ENCODE peak calls at places on chromosomes 7 and 10, in six cellular contexts. One of them, this sample, is unnamed. For H3K36me3, the result is how much of the 10 kb centered on the place peaks cover.

GRCh38 chr7:149501651-149502050 is 4.0 kb upstream of the ZNF746 start:
- DNase-seq in effector memory CD4-positive, alpha-beta T cell: no peak
- DNase-seq in sigmoid colon: no peak
- DNase-seq in transverse colon: no peak
- DNase-seq in body of pancreas: no peak
- DNase-seq in cardiac muscle cell: no peak
- DNase-seq in this sample: no peak

GRCh38 chr7:74525140-74525539 is 71.4 kb downstream of the GTF2IRD1 start:
- DNase-seq in body of pancreas: no peak
- DNase-seq in transverse colon: no peak
- DNase-seq in effector memory CD4-positive, alpha-beta T cell: no peak
- DNase-seq in sigmoid colon: no peak
- DNase-seq in cardiac muscle cell: no peak
- DNase-seq in this sample: no peak

GRCh38 chr10:49571419-49571818 is 32.5 kb upstream of the ERCC6 start:
- DNase-seq in effector memory CD4-positive, alpha-beta T cell: no peak
- DNase-seq in cardiac muscle cell: no peak
- DNase-seq in transverse colon: no peak
- DNase-seq in body of pancreas: no peak
- DNase-seq in sigmoid colon: no peak
- DNase-seq in this sample: no peak

GRCh38 chr7:92988941-92989540 is 128.7 kb downstream of the SAMD9 start:
- DNase-seq in cardiac muscle cell: no peak
- DNase-seq in transverse colon: no peak
- DNase-seq in sigmoid colon: no peak
- DNase-seq in body of pancreas: no peak
- DNase-seq in effector memory CD4-positive, alpha-beta T cell: no peak
- DNase-seq in this sample: no peak

GRCh38 chr10:119872610-119872859 is at the start of gene MCMBP:
- DNase-seq in sigmoid colon: no peak
- DNase-seq in cardiac muscle cell: no peak
- DNase-seq in body of pancreas: no peak
- DNase-seq in effector memory CD4-positive, alpha-beta T cell: no peak
- DNase-seq in transverse colon: no peak
- DNase-seq in this sample: no peak

GRCh38 chr10:112951349-112952281 is 1.6 kb downstream of the TCF7L2 start:
- DNase-seq in sigmoid colon: peak
- DNase-seq in cardiac muscle cell: peak
- DNase-seq in transverse colon: peak
- DNase-seq in effector memory CD4-positive, alpha-beta T cell: peak
- DNase-seq in body of pancreas: peak
- DNase-seq in this sample: no peak

GRCh38 chr7:47026733-47027450 is 555.0 kb downstream of the TNS3 start:
- DNase-seq in effector memory CD4-positive, alpha-beta T cell: no peak
- DNase-seq in cardiac muscle cell: no peak
- DNase-seq in sigmoid colon: no peak
- DNase-seq in transverse colon: no peak
- DNase-seq in body of pancreas: no peak
- DNase-seq in this sample: no peak

GRCh38 chr7:50812847-50813475 is 30.3 kb upstream of the GRB10 start:
- DNase-seq in transverse colon: peak
- DNase-seq in cardiac muscle cell: peak
- DNase-seq in sigmoid colon: peak
- DNase-seq in effector memory CD4-positive, alpha-beta T cell: no peak
- DNase-seq in body of pancreas: peak
- DNase-seq in this sample: peak

GRCh38 chr7:75738975-75739795 is 444 bp upstream of the HIP1 start:
- DNase-seq in cardiac muscle cell: peak
- DNase-seq in effector memory CD4-positive, alpha-beta T cell: peak
- DNase-seq in transverse colon: peak
- DNase-seq in sigmoid colon: peak
- DNase-seq in body of pancreas: peak
- DNase-seq in this sample: peak

GRCh38 chr7:150876817-150877526 is 24.7 kb downstream of the AOC1 start:
- DNase-seq in body of pancreas: peak
- DNase-seq in sigmoid colon: peak
- DNase-seq in cardiac muscle cell: peak
- DNase-seq in transverse colon: peak
- DNase-seq in effector memory CD4-positive, alpha-beta T cell: peak
- DNase-seq in this sample: no peak

GRCh38 chr10:128286413-128287097 is 160.3 kb upstream of the MKI67 start:
- DNase-seq in transverse colon: no peak
- DNase-seq in body of pancreas: no peak
- DNase-seq in sigmoid colon: no peak
- DNase-seq in effector memory CD4-positive, alpha-beta T cell: no peak
- DNase-seq in cardiac muscle cell: peak
- DNase-seq in this sample: no peak

GRCh38 chr10:93600861-93601773 is at the start of gene RBP4:
- DNase-seq in cardiac muscle cell: peak
- DNase-seq in sigmoid colon: no peak
- DNase-seq in effector memory CD4-positive, alpha-beta T cell: no peak
- DNase-seq in transverse colon: no peak
- DNase-seq in body of pancreas: no peak
- DNase-seq in this sample: no peak

GRCh38 chr7:99623702-99624447 is 7.1 kb downstream of the ZSCAN25 start:
- DNase-seq in cardiac muscle cell: no peak
- DNase-seq in body of pancreas: no peak
- DNase-seq in effector memory CD4-positive, alpha-beta T cell: no peak
- DNase-seq in transverse colon: no peak
- DNase-seq in sigmoid colon: no peak
- DNase-seq in this sample: no peak
- H3K36me3 ChIP-seq in cardiac muscle cell: half or more
- H3K36me3 ChIP-seq in body of pancreas: half or more
- H3K36me3 ChIP-seq in effector memory CD4-positive, alpha-beta T cell: half or more
- H3K36me3 ChIP-seq in transverse colon: half or more
- H3K36me3 ChIP-seq in sigmoid colon: half or more
- H3K36me3 ChIP-seq in this sample: half or more

GRCh38 chr7:132650498-132650897 is 74.2 kb upstream of the PLXNA4 start:
- DNase-seq in sigmoid colon: no peak
- DNase-seq in effector memory CD4-positive, alpha-beta T cell: no peak
- DNase-seq in transverse colon: no peak
- DNase-seq in cardiac muscle cell: no peak
- DNase-seq in body of pancreas: no peak
- DNase-seq in this sample: no peak
- H3K4me3 ChIP-seq in sigmoid colon: no peak
- H3K4me3 ChIP-seq in effector memory CD4-positive, alpha-beta T cell: no peak
- H3K4me3 ChIP-seq in transverse colon: no peak
- H3K4me3 ChIP-seq in cardiac muscle cell: no peak
- H3K4me3 ChIP-seq in body of pancreas: no peak
- H3K4me3 ChIP-seq in this sample: no peak

DNA sequence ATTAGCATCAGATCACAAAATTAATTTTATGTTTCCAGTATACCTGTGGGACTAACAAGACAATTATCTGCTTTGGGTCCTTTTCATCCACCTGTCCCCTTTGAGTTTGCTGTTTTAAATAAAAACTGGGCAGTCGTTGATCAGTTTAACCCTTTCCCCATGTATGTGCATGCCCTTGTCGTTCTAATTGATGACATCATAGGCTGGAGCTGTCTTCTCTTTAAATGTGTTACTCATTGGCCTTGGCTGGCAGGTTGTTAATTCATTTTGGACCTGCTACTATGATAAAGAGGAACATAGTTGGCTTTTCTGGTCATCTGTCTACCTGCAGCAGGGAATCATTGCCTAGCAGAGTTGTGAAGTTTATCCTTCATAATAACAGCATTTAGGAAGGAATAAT is 53.8 kb downstream of the TASOR2 start:
- DNase-seq in body of pancreas: no peak
- DNase-seq in transverse colon: no peak
- DNase-seq in sigmoid colon: no peak
- DNase-seq in effector memory CD4-positive, alpha-beta T cell: no peak
- DNase-seq in cardiac muscle cell: no peak
- DNase-seq in this sample: no peak
- H3K36me3 ChIP-seq in body of pancreas: under half
- H3K36me3 ChIP-seq in transverse colon: under half
- H3K36me3 ChIP-seq in sigmoid colon: under half
- H3K36me3 ChIP-seq in effector memory CD4-positive, alpha-beta T cell: under half
- H3K36me3 ChIP-seq in cardiac muscle cell: under half
- H3K36me3 ChIP-seq in this sample: under half

GRCh38 chr7:64544010-64544409 is 18.9 kb downstream of the ZNF680 start:
- DNase-seq in sigmoid colon: no peak
- DNase-seq in transverse colon: no peak
- DNase-seq in body of pancreas: no peak
- DNase-seq in cardiac muscle cell: no peak
- DNase-seq in effector memory CD4-positive, alpha-beta T cell: no peak
- DNase-seq in this sample: no peak

GRCh38 chr7:64541438-64542359 is 21.2 kb downstream of the ZNF680 start:
- DNase-seq in cardiac muscle cell: peak
- DNase-seq in effector memory CD4-positive, alpha-beta T cell: no peak
- DNase-seq in transverse colon: no peak
- DNase-seq in sigmoid colon: no peak
- DNase-seq in body of pancreas: no peak
- DNase-seq in this sample: no peak
- H3K4me3 ChIP-seq in cardiac muscle cell: no peak
- H3K4me3 ChIP-seq in effector memory CD4-positive, alpha-beta T cell: no peak
- H3K4me3 ChIP-seq in transverse colon: no peak
- H3K4me3 ChIP-seq in sigmoid colon: no peak
- H3K4me3 ChIP-seq in body of pancreas: no peak
- H3K4me3 ChIP-seq in this sample: peak

GRCh38 chr10:824946-825345 is 106.6 kb downstream of the LARP4B start:
- DNase-seq in sigmoid colon: no peak
- DNase-seq in effector memory CD4-positive, alpha-beta T cell: no peak
- DNase-seq in transverse colon: no peak
- DNase-seq in body of pancreas: no peak
- DNase-seq in cardiac muscle cell: no peak
- DNase-seq in this sample: no peak

GRCh38 chr10:822197-822596 is 109.3 kb downstream of the LARP4B start:
- DNase-seq in transverse colon: no peak
- DNase-seq in cardiac muscle cell: no peak
- DNase-seq in body of pancreas: no peak
- DNase-seq in effector memory CD4-positive, alpha-beta T cell: no peak
- DNase-seq in sigmoid colon: no peak
- DNase-seq in this sample: no peak

GRCh38 chr10:824497-824896 is 107.0 kb downstream of the LARP4B start:
- DNase-seq in transverse colon: no peak
- DNase-seq in body of pancreas: no peak
- DNase-seq in effector memory CD4-positive, alpha-beta T cell: no peak
- DNase-seq in sigmoid colon: no peak
- DNase-seq in cardiac muscle cell: no peak
- DNase-seq in this sample: no peak

GRCh38 chr10:821322-821721 is 110.2 kb downstream of the LARP4B start:
- DNase-seq in cardiac muscle cell: no peak
- DNase-seq in body of pancreas: no peak
- DNase-seq in effector memory CD4-positive, alpha-beta T cell: no peak
- DNase-seq in sigmoid colon: no peak
- DNase-seq in transverse colon: no peak
- DNase-seq in this sample: no peak

DNA sequence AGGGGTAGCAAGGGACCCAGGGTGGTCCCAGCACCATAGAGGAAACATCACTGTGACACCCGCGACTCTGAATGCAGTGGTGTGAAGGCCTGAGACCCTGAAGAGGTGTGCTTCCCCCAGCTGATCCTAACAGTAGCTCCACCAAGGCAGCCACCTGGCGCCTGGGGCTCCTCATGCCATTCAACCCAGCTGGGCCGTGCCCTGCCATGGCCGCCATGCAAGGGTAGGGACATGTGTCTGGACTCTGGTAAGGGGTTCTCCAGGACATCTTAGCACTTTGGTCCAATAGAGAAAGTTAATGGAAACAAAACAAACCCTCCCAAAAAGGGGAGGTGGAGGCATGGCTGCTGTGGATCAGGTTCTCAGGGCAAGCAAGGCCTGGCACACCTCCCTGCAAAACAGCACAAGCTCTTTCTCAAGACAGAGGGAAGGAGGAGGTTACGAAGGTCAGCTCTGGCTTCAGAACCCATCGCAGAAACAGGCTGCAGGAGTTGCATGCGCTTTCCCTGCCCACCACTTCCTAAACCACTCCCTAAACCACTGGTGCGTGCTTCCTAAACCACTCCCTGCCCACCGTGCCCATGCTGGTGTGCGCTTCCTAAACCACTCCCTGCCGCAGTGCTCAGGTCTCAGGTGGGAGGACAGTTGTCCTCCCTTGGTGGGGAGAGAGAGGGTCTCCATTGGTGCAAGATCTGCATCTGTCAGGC is 108.7 kb downstream of the LARP4B start:
- DNase-seq in cardiac muscle cell: no peak
- DNase-seq in body of pancreas: no peak
- DNase-seq in sigmoid colon: no peak
- DNase-seq in effector memory CD4-positive, alpha-beta T cell: no peak
- DNase-seq in transverse colon: no peak
- DNase-seq in this sample: no peak
- H3K36me3 ChIP-seq in cardiac muscle cell: half or more
- H3K36me3 ChIP-seq in body of pancreas: under half
- H3K36me3 ChIP-seq in sigmoid colon: under half
- H3K36me3 ChIP-seq in effector memory CD4-positive, alpha-beta T cell: half or more
- H3K36me3 ChIP-seq in transverse colon: under half
- H3K36me3 ChIP-seq in this sample: under half

DNA sequence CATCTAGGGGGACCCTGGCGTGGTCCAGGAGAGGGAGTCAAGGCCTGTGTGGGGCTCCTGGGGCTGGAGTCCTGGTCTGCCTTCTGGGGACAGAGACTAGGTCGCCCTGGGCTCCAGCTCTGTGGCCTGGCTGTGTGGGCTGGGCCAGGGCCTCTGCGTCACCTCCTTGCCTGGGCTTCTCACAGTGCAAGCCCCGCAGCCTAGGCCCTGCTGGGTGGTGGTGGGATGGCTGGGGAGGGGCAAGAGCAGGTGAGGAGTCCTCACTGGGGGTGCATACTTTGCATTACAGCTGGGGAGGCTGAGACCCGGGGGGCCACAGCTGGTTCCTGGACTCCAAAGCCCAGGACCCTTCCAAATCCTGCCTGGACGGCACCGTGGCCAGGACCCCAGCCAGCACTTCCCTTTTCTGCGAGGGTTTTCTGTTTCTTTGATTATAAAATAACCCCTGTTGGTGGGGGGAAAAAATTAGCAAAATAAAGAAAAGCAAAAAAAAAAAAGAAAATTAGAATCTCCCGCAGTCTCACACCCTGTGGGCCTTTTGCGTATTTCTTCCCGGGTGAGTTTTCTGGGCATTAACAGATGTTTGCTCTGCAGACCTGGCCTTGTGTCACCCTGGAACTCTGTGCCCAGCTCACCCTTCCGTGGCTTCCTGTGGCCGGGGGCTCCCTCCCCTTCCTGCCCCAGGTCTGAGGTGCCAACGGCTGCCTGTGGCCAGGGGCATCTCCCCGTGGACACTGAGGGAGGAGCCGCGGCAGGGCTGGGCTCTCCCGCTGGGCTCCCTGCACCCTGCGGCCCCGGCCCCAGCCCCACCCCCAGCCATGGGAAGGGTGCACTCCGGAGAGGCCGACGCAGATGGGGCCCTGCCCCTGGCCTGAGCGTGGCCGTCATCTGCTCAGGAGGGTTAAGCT is 23.7 kb downstream of the PWWP2B start:
- DNase-seq in cardiac muscle cell: no peak
- DNase-seq in effector memory CD4-positive, alpha-beta T cell: no peak
- DNase-seq in body of pancreas: peak
- DNase-seq in transverse colon: peak
- DNase-seq in sigmoid colon: no peak
- DNase-seq in this sample: no peak
- H3K4me3 ChIP-seq in cardiac muscle cell: no peak
- H3K4me3 ChIP-seq in effector memory CD4-positive, alpha-beta T cell: no peak
- H3K4me3 ChIP-seq in body of pancreas: no peak
- H3K4me3 ChIP-seq in transverse colon: no peak
- H3K4me3 ChIP-seq in sigmoid colon: peak
- H3K4me3 ChIP-seq in this sample: peak

GRCh38 chr7:139271718-139272619 is 40.9 kb downstream of the UBN2 start:
- DNase-seq in cardiac muscle cell: no peak
- DNase-seq in transverse colon: no peak
- DNase-seq in effector memory CD4-positive, alpha-beta T cell: no peak
- DNase-seq in body of pancreas: no peak
- DNase-seq in sigmoid colon: no peak
- DNase-seq in this sample: no peak
- H3K36me3 ChIP-seq in cardiac muscle cell: half or more
- H3K36me3 ChIP-seq in transverse colon: under half
- H3K36me3 ChIP-seq in effector memory CD4-positive, alpha-beta T cell: under half
- H3K36me3 ChIP-seq in body of pancreas: under half
- H3K36me3 ChIP-seq in sigmoid colon: under half
- H3K36me3 ChIP-seq in this sample: under half

GRCh38 chr10:12849351-12850181 is 151.9 kb downstream of the CCDC3 start:
- DNase-seq in sigmoid colon: no peak
- DNase-seq in cardiac muscle cell: no peak
- DNase-seq in effector memory CD4-positive, alpha-beta T cell: no peak
- DNase-seq in transverse colon: no peak
- DNase-seq in body of pancreas: no peak
- DNase-seq in this sample: no peak
- H3K4me3 ChIP-seq in sigmoid colon: no peak
- H3K4me3 ChIP-seq in cardiac muscle cell: no peak
- H3K4me3 ChIP-seq in effector memory CD4-positive, alpha-beta T cell: no peak
- H3K4me3 ChIP-seq in transverse colon: no peak
- H3K4me3 ChIP-seq in body of pancreas: no peak
- H3K4me3 ChIP-seq in this sample: peak